ENCODE peak calls at places on chromosomes 2 and 18, in eight cellular contexts. E is T-helper 22 cell, A is BE2C, W is Kasumi-1, F is T-helper 9 cell, D is A549, N is right cardiac atrium, X is AG09319. Y is an unnamed sample.

GRCh38 chr2:95759481-95760246 is 167.9 kb downstream of the TRIM43 start:
- DNase-seq in E (no peak), A (no peak), W (no peak), F (no peak), D (no peak), N (no peak), X (no peak), Y (no peak)

GRCh38 chr18:36676629-36677028 is 152.2 kb downstream of the TPGS2 start:
- DNase-seq in E (no peak), A (no peak), W (no peak), F (no peak), D (no peak), N (no peak), X (no peak), Y (no peak)

GRCh38 chr2:166625670-166626069 is 131.6 kb upstream of the SCN7A start:
- DNase-seq in E (no peak), A (no peak), W (no peak), F (no peak), D (no peak), N (no peak), X (no peak), Y (no peak)

GRCh38 chr2:64412671-64413070 is 41.3 kb upstream of the LGALSL start:
- DNase-seq in E (no peak), A (no peak), W (no peak), F (no peak), D (no peak), N (no peak), X (no peak), Y (no peak)

GRCh38 chr2:102070058-102070642 is 72.4 kb upstream of the IL1R1 start:
- DNase-seq in E (no peak), A (no peak), W (no peak), F (no peak), D (peak; percentile 93), N (peak; percentile 97), X (peak; percentile 90), Y (no peak)

GRCh38 chr2:2942906-2943305 is 434.7 kb downstream of the EIPR1 start:
- DNase-seq in E (no peak), A (no peak), W (no peak), F (no peak), D (no peak), N (no peak), X (no peak), Y (no peak)

GRCh38 chr2:57397550-57398360 is 648.9 kb upstream of the VRK2 start:
- DNase-seq in E (no peak), A (no peak), W (no peak), F (no peak), D (no peak), N (no peak), X (no peak), Y (no peak)

GRCh38 chr2:86281066-86281700 is 56.2 kb downstream of the REEP1 start:
- DNase-seq in E (no peak), A (no peak), W (no peak), F (no peak), D (no peak), N (no peak), X (no peak), Y (no peak)

GRCh38 chr2:207505180-207505579 is 24.6 kb upstream of the CREB1 start:
- DNase-seq in E (no peak), A (no peak), W (no peak), F (no peak), D (no peak), N (no peak), X (no peak), Y (no peak)

Y was measured in stimulated activated CD4-positive, alpha-beta T cell treated with anti-CD3 and anti-CD28 coated beads, Interleukin-4, amount 100 ng/mL, for 4 hours.